ENCODE peak calls at places on chromosomes 11 and 22, in ten cellular contexts. One of them, this sample, is unnamed.

GRCh38 chr11:97667057-97667456 is 1277.2 kb downstream of the JRKL start:
- DNase-seq in astrocyte: no peak
- DNase-seq in A549: no peak
- DNase-seq in ovary: no peak
- DNase-seq in NCI-H1092: no peak
- DNase-seq in LoVo: no peak
- DNase-seq in stimulated activated naive CD8-positive, alpha-beta T cell treated with anti-CD3 and anti-CD28 coated beads, Interleukin-15, amount 100 ng/mL, for 72 hours: no peak
- DNase-seq in stimulated activated CD8-positive, alpha-beta memory T cell treated with anti-CD3 and anti-CD28 coated beads, Interleukin-7, amount 100 ng/mL, for 1 hour: no peak
- DNase-seq in stomach: no peak
- DNase-seq in heart left ventricle: no peak
- DNase-seq in this sample: no peak

GRCh38 chr11:6817668-6818067 is 18.2 kb upstream of the OR6A2 start:
- DNase-seq in ovary: no peak
- DNase-seq in LoVo: no peak
- DNase-seq in NCI-H1092: no peak
- DNase-seq in A549: no peak
- DNase-seq in stomach: no peak
- DNase-seq in heart left ventricle: no peak
- DNase-seq in stimulated activated CD8-positive, alpha-beta memory T cell treated with anti-CD3 and anti-CD28 coated beads, Interleukin-7, amount 100 ng/mL, for 1 hour: no peak
- DNase-seq in stimulated activated naive CD8-positive, alpha-beta T cell treated with anti-CD3 and anti-CD28 coated beads, Interleukin-15, amount 100 ng/mL, for 72 hours: no peak
- DNase-seq in astrocyte: no peak
- DNase-seq in this sample: no peak

GRCh38 chr11:73099512-73100266 is 42.4 kb downstream of the FCHSD2 start:
- DNase-seq in heart left ventricle: no peak
- DNase-seq in stimulated activated CD8-positive, alpha-beta memory T cell treated with anti-CD3 and anti-CD28 coated beads, Interleukin-7, amount 100 ng/mL, for 1 hour: no peak
- DNase-seq in A549: no peak
- DNase-seq in ovary: no peak
- DNase-seq in stimulated activated naive CD8-positive, alpha-beta T cell treated with anti-CD3 and anti-CD28 coated beads, Interleukin-15, amount 100 ng/mL, for 72 hours: no peak
- DNase-seq in stomach: no peak
- DNase-seq in LoVo: no peak
- DNase-seq in astrocyte: no peak
- DNase-seq in NCI-H1092: no peak
- DNase-seq in this sample: no peak

GRCh38 chr11:17396598-17397310 is 8.3 kb upstream of the KCNJ11 start:
- DNase-seq in LoVo: no peak
- DNase-seq in heart left ventricle: no peak
- DNase-seq in ovary: no peak
- DNase-seq in stimulated activated CD8-positive, alpha-beta memory T cell treated with anti-CD3 and anti-CD28 coated beads, Interleukin-7, amount 100 ng/mL, for 1 hour: no peak
- DNase-seq in NCI-H1092: no peak
- DNase-seq in stimulated activated naive CD8-positive, alpha-beta T cell treated with anti-CD3 and anti-CD28 coated beads, Interleukin-15, amount 100 ng/mL, for 72 hours: no peak
- DNase-seq in astrocyte: no peak
- DNase-seq in A549: no peak
- DNase-seq in stomach: no peak
- DNase-seq in this sample: no peak

GRCh38 chr11:43243901-43244300 is 67.9 kb upstream of the API5 start:
- DNase-seq in astrocyte: no peak
- DNase-seq in A549: no peak
- DNase-seq in stomach: no peak
- DNase-seq in NCI-H1092: no peak
- DNase-seq in stimulated activated naive CD8-positive, alpha-beta T cell treated with anti-CD3 and anti-CD28 coated beads, Interleukin-15, amount 100 ng/mL, for 72 hours: no peak
- DNase-seq in LoVo: no peak
- DNase-seq in stimulated activated CD8-positive, alpha-beta memory T cell treated with anti-CD3 and anti-CD28 coated beads, Interleukin-7, amount 100 ng/mL, for 1 hour: no peak
- DNase-seq in heart left ventricle: no peak
- DNase-seq in ovary: no peak
- DNase-seq in this sample: no peak

GRCh38 chr22:39622881-39623367 is 52.4 kb downstream of the CACNA1I start:
- DNase-seq in stomach: peak
- DNase-seq in LoVo: peak
- DNase-seq in stimulated activated naive CD8-positive, alpha-beta T cell treated with anti-CD3 and anti-CD28 coated beads, Interleukin-15, amount 100 ng/mL, for 72 hours: peak
- DNase-seq in A549: peak
- DNase-seq in ovary: no peak
- DNase-seq in heart left ventricle: peak
- DNase-seq in stimulated activated CD8-positive, alpha-beta memory T cell treated with anti-CD3 and anti-CD28 coated beads, Interleukin-7, amount 100 ng/mL, for 1 hour: peak
- DNase-seq in astrocyte: no peak
- DNase-seq in NCI-H1092: no peak
- DNase-seq in this sample: no peak

GRCh38 chr11:106442032-106442431 is 364.6 kb downstream of the AASDHPPT start:
- DNase-seq in NCI-H1092: no peak
- DNase-seq in LoVo: no peak
- DNase-seq in A549: no peak
- DNase-seq in stimulated activated CD8-positive, alpha-beta memory T cell treated with anti-CD3 and anti-CD28 coated beads, Interleukin-7, amount 100 ng/mL, for 1 hour: no peak
- DNase-seq in stomach: no peak
- DNase-seq in ovary: no peak
- DNase-seq in heart left ventricle: no peak
- DNase-seq in stimulated activated naive CD8-positive, alpha-beta T cell treated with anti-CD3 and anti-CD28 coated beads, Interleukin-15, amount 100 ng/mL, for 72 hours: no peak
- DNase-seq in astrocyte: no peak
- DNase-seq in this sample: no peak

GRCh38 chr22:24231706-24232105 is 13.2 kb downstream of the GGT5 start:
- DNase-seq in stimulated activated naive CD8-positive, alpha-beta T cell treated with anti-CD3 and anti-CD28 coated beads, Interleukin-15, amount 100 ng/mL, for 72 hours: no peak
- DNase-seq in ovary: no peak
- DNase-seq in NCI-H1092: no peak
- DNase-seq in LoVo: no peak
- DNase-seq in astrocyte: no peak
- DNase-seq in heart left ventricle: no peak
- DNase-seq in stimulated activated CD8-positive, alpha-beta memory T cell treated with anti-CD3 and anti-CD28 coated beads, Interleukin-7, amount 100 ng/mL, for 1 hour: no peak
- DNase-seq in stomach: no peak
- DNase-seq in A549: no peak
- DNase-seq in this sample: no peak

GRCh38 chr11:128695539-128696221 is 1.8 kb downstream of the FLI1 start:
- DNase-seq in LoVo: no peak
- DNase-seq in A549: no peak
- DNase-seq in heart left ventricle: no peak
- DNase-seq in stimulated activated naive CD8-positive, alpha-beta T cell treated with anti-CD3 and anti-CD28 coated beads, Interleukin-15, amount 100 ng/mL, for 72 hours: no peak
- DNase-seq in stomach: no peak
- DNase-seq in NCI-H1092: no peak
- DNase-seq in stimulated activated CD8-positive, alpha-beta memory T cell treated with anti-CD3 and anti-CD28 coated beads, Interleukin-7, amount 100 ng/mL, for 1 hour: no peak
- DNase-seq in ovary: no peak
- DNase-seq in astrocyte: no peak
- DNase-seq in this sample: no peak

GRCh38 chr22:40220316-40221054 is 42.8 kb downstream of the TNRC6B start:
- DNase-seq in stimulated activated naive CD8-positive, alpha-beta T cell treated with anti-CD3 and anti-CD28 coated beads, Interleukin-15, amount 100 ng/mL, for 72 hours: no peak
- DNase-seq in astrocyte: no peak
- DNase-seq in NCI-H1092: no peak
- DNase-seq in stomach: no peak
- DNase-seq in LoVo: no peak
- DNase-seq in stimulated activated CD8-positive, alpha-beta memory T cell treated with anti-CD3 and anti-CD28 coated beads, Interleukin-7, amount 100 ng/mL, for 1 hour: no peak
- DNase-seq in ovary: peak
- DNase-seq in heart left ventricle: no peak
- DNase-seq in A549: no peak
- DNase-seq in this sample: no peak

GRCh38 chr22:27447316-27447715 is 354.2 kb downstream of the MN1 start:
- DNase-seq in astrocyte: no peak
- DNase-seq in stomach: no peak
- DNase-seq in heart left ventricle: no peak
- DNase-seq in stimulated activated naive CD8-positive, alpha-beta T cell treated with anti-CD3 and anti-CD28 coated beads, Interleukin-15, amount 100 ng/mL, for 72 hours: no peak
- DNase-seq in A549: no peak
- DNase-seq in NCI-H1092: no peak
- DNase-seq in ovary: no peak
- DNase-seq in LoVo: no peak
- DNase-seq in stimulated activated CD8-positive, alpha-beta memory T cell treated with anti-CD3 and anti-CD28 coated beads, Interleukin-7, amount 100 ng/mL, for 1 hour: no peak
- DNase-seq in this sample: no peak

GRCh38 chr11:116046127-116046526 is 541.9 kb upstream of the CADM1 start:
- DNase-seq in stimulated activated CD8-positive, alpha-beta memory T cell treated with anti-CD3 and anti-CD28 coated beads, Interleukin-7, amount 100 ng/mL, for 1 hour: no peak
- DNase-seq in stimulated activated naive CD8-positive, alpha-beta T cell treated with anti-CD3 and anti-CD28 coated beads, Interleukin-15, amount 100 ng/mL, for 72 hours: no peak
- DNase-seq in NCI-H1092: no peak
- DNase-seq in astrocyte: no peak
- DNase-seq in heart left ventricle: no peak
- DNase-seq in ovary: no peak
- DNase-seq in A549: no peak
- DNase-seq in LoVo: no peak
- DNase-seq in stomach: no peak
- DNase-seq in this sample: no peak

GRCh38 chr11:110095554-110095953 is 2.4 kb downstream of the ZC3H12C start:
- DNase-seq in astrocyte: no peak
- DNase-seq in stomach: no peak
- DNase-seq in heart left ventricle: no peak
- DNase-seq in ovary: no peak
- DNase-seq in stimulated activated naive CD8-positive, alpha-beta T cell treated with anti-CD3 and anti-CD28 coated beads, Interleukin-15, amount 100 ng/mL, for 72 hours: no peak
- DNase-seq in stimulated activated CD8-positive, alpha-beta memory T cell treated with anti-CD3 and anti-CD28 coated beads, Interleukin-7, amount 100 ng/mL, for 1 hour: no peak
- DNase-seq in NCI-H1092: no peak
- DNase-seq in LoVo: no peak
- DNase-seq in A549: no peak
- DNase-seq in this sample: no peak

GRCh38 chr11:110479070-110479444 is 49.3 kb downstream of the FDX1 start:
- DNase-seq in astrocyte: no peak
- DNase-seq in heart left ventricle: no peak
- DNase-seq in ovary: no peak
- DNase-seq in LoVo: no peak
- DNase-seq in stimulated activated naive CD8-positive, alpha-beta T cell treated with anti-CD3 and anti-CD28 coated beads, Interleukin-15, amount 100 ng/mL, for 72 hours: no peak
- DNase-seq in stomach: no peak
- DNase-seq in A549: no peak
- DNase-seq in NCI-H1092: no peak
- DNase-seq in stimulated activated CD8-positive, alpha-beta memory T cell treated with anti-CD3 and anti-CD28 coated beads, Interleukin-7, amount 100 ng/mL, for 1 hour: no peak
- DNase-seq in this sample: no peak

GRCh38 chr11:126334665-126335462 is 20.6 kb upstream of the ST3GAL4 start:
- DNase-seq in ovary: no peak
- DNase-seq in LoVo: no peak
- DNase-seq in stimulated activated naive CD8-positive, alpha-beta T cell treated with anti-CD3 and anti-CD28 coated beads, Interleukin-15, amount 100 ng/mL, for 72 hours: no peak
- DNase-seq in heart left ventricle: no peak
- DNase-seq in astrocyte: peak
- DNase-seq in stomach: no peak
- DNase-seq in NCI-H1092: no peak
- DNase-seq in A549: no peak
- DNase-seq in stimulated activated CD8-positive, alpha-beta memory T cell treated with anti-CD3 and anti-CD28 coated beads, Interleukin-7, amount 100 ng/mL, for 1 hour: no peak
- DNase-seq in this sample: no peak

GRCh38 chr11:19656140-19656541 is 56.5 kb upstream of the NAV2 start:
- DNase-seq in ovary: no peak
- DNase-seq in stomach: no peak
- DNase-seq in LoVo: no peak
- DNase-seq in stimulated activated naive CD8-positive, alpha-beta T cell treated with anti-CD3 and anti-CD28 coated beads, Interleukin-15, amount 100 ng/mL, for 72 hours: no peak
- DNase-seq in astrocyte: no peak
- DNase-seq in stimulated activated CD8-positive, alpha-beta memory T cell treated with anti-CD3 and anti-CD28 coated beads, Interleukin-7, amount 100 ng/mL, for 1 hour: no peak
- DNase-seq in heart left ventricle: no peak
- DNase-seq in NCI-H1092: no peak
- DNase-seq in A549: no peak
- DNase-seq in this sample: no peak

This sample was measured in epithelial cell of prostate.